ENCODE peak calls at places on chromosome 15, in five cellular contexts. One of them, this sample, is unnamed.

GRCh38 chr15:42735382-42736165 is 1.4 kb downstream of the CDAN1 start:
- DNase-seq in kidney epithelial cell: no peak
- DNase-seq in left lung: no peak
- DNase-seq in psoas muscle: no peak
- DNase-seq in GM12865: no peak
- DNase-seq in this sample: no peak

GRCh38 chr15:64348455-64348854 is 7.5 kb downstream of the CSNK1G1 start:
- DNase-seq in left lung: no peak
- DNase-seq in kidney epithelial cell: no peak
- DNase-seq in psoas muscle: no peak
- DNase-seq in GM12865: no peak
- DNase-seq in this sample: no peak

GRCh38 chr15:70576683-70577082 is 186.7 kb downstream of the UACA start:
- DNase-seq in kidney epithelial cell: no peak
- DNase-seq in psoas muscle: no peak
- DNase-seq in left lung: no peak
- DNase-seq in GM12865: no peak
- DNase-seq in this sample: no peak

GRCh38 chr15:31858026-31858425 is 172.3 kb upstream of the CHRNA7 start:
- DNase-seq in left lung: no peak
- DNase-seq in GM12865: no peak
- DNase-seq in psoas muscle: no peak
- DNase-seq in kidney epithelial cell: no peak
- DNase-seq in this sample: no peak

GRCh38 chr15:83654379-83655236 is 685 bp downstream of the ADAMTSL3 start:
- DNase-seq in kidney epithelial cell: no peak
- DNase-seq in GM12865: no peak
- DNase-seq in psoas muscle: peak; percentile 72
- DNase-seq in left lung: no peak
- DNase-seq in this sample: no peak

GRCh38 chr15:99015677-99016568 is 8.3 kb upstream of the PGPEP1L start:
- DNase-seq in kidney epithelial cell: no peak
- DNase-seq in GM12865: no peak
- DNase-seq in left lung: no peak
- DNase-seq in psoas muscle: no peak
- DNase-seq in this sample: no peak

GRCh38 chr15:81939604-81940440 is 106.0 kb downstream of the MEX3B start:
- DNase-seq in psoas muscle: no peak
- DNase-seq in left lung: no peak
- DNase-seq in kidney epithelial cell: no peak
- DNase-seq in GM12865: peak; percentile 69
- DNase-seq in this sample: no peak

GRCh38 chr15:22811640-22812039 is 25.2 kb downstream of the NIPA1 start:
- DNase-seq in psoas muscle: no peak
- DNase-seq in GM12865: no peak
- DNase-seq in left lung: no peak
- DNase-seq in kidney epithelial cell: no peak
- DNase-seq in this sample: no peak

GRCh38 chr15:43134157-43134637 is 811 bp downstream of the TMEM62 start:
- DNase-seq in kidney epithelial cell: no peak
- DNase-seq in left lung: no peak
- DNase-seq in psoas muscle: no peak
- DNase-seq in GM12865: peak; percentile 23
- DNase-seq in this sample: no peak

GRCh38 chr15:76840830-76841460 is 64.2 kb downstream of the SCAPER start:
- DNase-seq in GM12865: peak; percentile 45
- DNase-seq in left lung: no peak
- DNase-seq in psoas muscle: no peak
- DNase-seq in kidney epithelial cell: no peak
- DNase-seq in this sample: peak; percentile 16

GRCh38 chr15:100016632-100017031 is 283.4 kb upstream of the LYSMD4 start:
- DNase-seq in GM12865: no peak
- DNase-seq in left lung: no peak
- DNase-seq in kidney epithelial cell: no peak
- DNase-seq in psoas muscle: no peak
- DNase-seq in this sample: no peak

GRCh38 chr15:31330111-31330785 is 3.6 kb downstream of the KLF13 start:
- DNase-seq in psoas muscle: no peak
- DNase-seq in left lung: no peak
- DNase-seq in kidney epithelial cell: no peak
- DNase-seq in GM12865: no peak
- DNase-seq in this sample: no peak

GRCh38 chr15:81666828-81667227 is 292.8 kb upstream of the TMC3 start:
- DNase-seq in psoas muscle: no peak
- DNase-seq in left lung: no peak
- DNase-seq in kidney epithelial cell: no peak
- DNase-seq in GM12865: peak; percentile 36
- DNase-seq in this sample: no peak

GRCh38 chr15:56341201-56341600 is 24.0 kb upstream of the TEX9 start:
- DNase-seq in psoas muscle: no peak
- DNase-seq in left lung: no peak
- DNase-seq in kidney epithelial cell: no peak
- DNase-seq in GM12865: no peak
- DNase-seq in this sample: no peak

GRCh38 chr15:56532766-56533455 is 68.0 kb upstream of the MNS1 start:
- DNase-seq in GM12865: peak; percentile 0
- DNase-seq in psoas muscle: no peak
- DNase-seq in kidney epithelial cell: no peak
- DNase-seq in left lung: no peak
- DNase-seq in this sample: no peak

GRCh38 chr15:98727115-98728040 is 79.0 kb downstream of the IGF1R start:
- DNase-seq in left lung: peak; percentile 90
- DNase-seq in psoas muscle: peak; percentile 93
- DNase-seq in kidney epithelial cell: peak; percentile 88
- DNase-seq in GM12865: no peak
- DNase-seq in this sample: peak; percentile 78

GRCh38 chr15:59567369-59567768 is 44.2 kb upstream of the GCNT3 start:
- DNase-seq in left lung: no peak
- DNase-seq in GM12865: no peak
- DNase-seq in psoas muscle: no peak
- DNase-seq in kidney epithelial cell: no peak
- DNase-seq in this sample: no peak

GRCh38 chr15:59565299-59565698 is 46.3 kb upstream of the GCNT3 start:
- DNase-seq in GM12865: no peak
- DNase-seq in left lung: no peak
- DNase-seq in psoas muscle: no peak
- DNase-seq in kidney epithelial cell: no peak
- DNase-seq in this sample: no peak

GRCh38 chr15:59561547-59561946 is 50.0 kb upstream of the GCNT3 start:
- DNase-seq in kidney epithelial cell: no peak
- DNase-seq in left lung: no peak
- DNase-seq in GM12865: no peak
- DNase-seq in psoas muscle: no peak
- DNase-seq in this sample: no peak

GRCh38 chr15:59562787-59563186 is 48.8 kb upstream of the GCNT3 start:
- DNase-seq in left lung: no peak
- DNase-seq in psoas muscle: no peak
- DNase-seq in kidney epithelial cell: no peak
- DNase-seq in GM12865: no peak
- DNase-seq in this sample: no peak
- TF ChIP-seq CTCF in left lung: no peak
- TF ChIP-seq CTCF in psoas muscle: no peak
- TF ChIP-seq CTCF in kidney epithelial cell: peak; percentile 12
- TF ChIP-seq CTCF in GM12865: no peak
- TF ChIP-seq CTCF in this sample: no peak

GRCh38 chr15:58521293-58521991 is 89.7 kb downstream of the LIPC start:
- DNase-seq in GM12865: peak; percentile 40
- DNase-seq in left lung: peak; percentile 85
- DNase-seq in psoas muscle: no peak
- DNase-seq in kidney epithelial cell: peak; percentile 96
- DNase-seq in this sample: no peak
- H3K4me3 ChIP-seq in GM12865: no peak overlapping the region
- H3K4me3 ChIP-seq in left lung: peak overlapping the region; percentile 27
- H3K4me3 ChIP-seq in psoas muscle: no peak overlapping the region
- H3K4me3 ChIP-seq in kidney epithelial cell: no peak overlapping the region
- H3K4me3 ChIP-seq in this sample: no peak overlapping the region

GRCh38 chr15:68504721-68505090 is 72.7 kb upstream of the ITGA11 start:
- DNase-seq in left lung: no peak
- DNase-seq in GM12865: no peak
- DNase-seq in kidney epithelial cell: no peak
- DNase-seq in psoas muscle: no peak
- DNase-seq in this sample: no peak
- TF ChIP-seq CTCF in left lung: no peak
- TF ChIP-seq CTCF in GM12865: no peak
- TF ChIP-seq CTCF in kidney epithelial cell: no peak
- TF ChIP-seq CTCF in psoas muscle: no peak
- TF ChIP-seq CTCF in this sample: no peak

GRCh38 chr15:40357246-40357645 is 773 bp upstream of the DISP2 start:
- DNase-seq in left lung: no peak
- DNase-seq in GM12865: no peak
- DNase-seq in psoas muscle: peak; percentile 39
- DNase-seq in kidney epithelial cell: no peak
- DNase-seq in this sample: no peak
- H3K4me3 ChIP-seq in left lung: peak overlapping the region; percentile 58
- H3K4me3 ChIP-seq in GM12865: no peak overlapping the region
- H3K4me3 ChIP-seq in psoas muscle: peak overlapping the region; percentile 66
- H3K4me3 ChIP-seq in kidney epithelial cell: no peak overlapping the region
- H3K4me3 ChIP-seq in this sample: no peak overlapping the region

GRCh38 chr15:73927476-73928240 is 1.4 kb downstream of the LOXL1 start:
- DNase-seq in kidney epithelial cell: no peak
- DNase-seq in GM12865: peak; percentile 19
- DNase-seq in left lung: peak; percentile 66
- DNase-seq in psoas muscle: peak; percentile 74
- DNase-seq in this sample: no peak
- TF ChIP-seq CTCF in kidney epithelial cell: peak; percentile 81
- TF ChIP-seq CTCF in GM12865: peak; percentile 18
- TF ChIP-seq CTCF in left lung: peak; percentile 16
- TF ChIP-seq CTCF in psoas muscle: peak; percentile 39
- TF ChIP-seq CTCF in this sample: peak; percentile 59

GRCh38 chr15:88624971-88625290 is 3.8 kb downstream of the AEN start:
- DNase-seq in GM12865: no peak
- DNase-seq in psoas muscle: no peak
- DNase-seq in kidney epithelial cell: no peak
- DNase-seq in left lung: no peak
- DNase-seq in this sample: no peak
- H3K4me3 ChIP-seq in GM12865: peak overlapping the region; percentile 2
- H3K4me3 ChIP-seq in psoas muscle: no peak overlapping the region
- H3K4me3 ChIP-seq in kidney epithelial cell: no peak overlapping the region
- H3K4me3 ChIP-seq in left lung: no peak overlapping the region
- H3K4me3 ChIP-seq in this sample: no peak overlapping the region

DNA sequence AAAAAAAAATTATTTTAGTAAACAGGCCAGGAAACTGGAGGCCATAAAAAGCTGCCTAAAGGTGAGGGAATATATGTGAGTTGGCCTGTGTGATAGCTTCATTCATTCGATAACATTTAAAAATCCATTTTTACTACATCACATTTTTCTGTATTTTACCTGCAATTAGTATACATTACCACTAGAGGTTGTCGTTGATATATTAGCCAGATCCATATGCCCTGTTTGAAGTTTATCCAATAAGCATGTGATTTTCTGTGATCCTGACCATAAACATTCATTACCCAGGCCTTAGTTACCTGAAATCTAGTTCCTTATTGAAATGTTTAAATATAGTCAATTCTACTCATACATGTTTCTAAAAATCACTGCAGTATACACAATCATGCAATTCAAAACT is 71.4 kb downstream of the ARNT2 start:
- DNase-seq in GM12865: no peak
- DNase-seq in left lung: no peak
- DNase-seq in psoas muscle: no peak
- DNase-seq in kidney epithelial cell: no peak
- DNase-seq in this sample: no peak
- TF ChIP-seq CTCF in GM12865: no peak
- TF ChIP-seq CTCF in left lung: no peak
- TF ChIP-seq CTCF in psoas muscle: peak; percentile 25
- TF ChIP-seq CTCF in kidney epithelial cell: peak; percentile 17
- TF ChIP-seq CTCF in this sample: no peak

This sample was measured in AG09309.